ENCODE peak calls at places on chromosomes 4 and X, in seven cellular contexts. C, P, Y, N, X, I and L are unnamed samples.

GRCh38 chr4:53141308-53141707 is 224.6 kb downstream of the SCFD2 start:
- DNase-seq in N (no peak), C (no peak), Y (no peak), X (no peak), P (no peak), I (no peak), L (no peak)

GRCh38 chrX:43716696-43717095 is 60.6 kb downstream of the MAOA start:
- DNase-seq in Y (no peak), N (no peak), C (no peak), P (no peak), X (no peak), I (no peak), L (no peak)

GRCh38 chr4:88759039-88759631 is 61.5 kb upstream of the NAP1L5 start:
- DNase-seq in N (peak; percentile 13), I (no peak), X (no peak), C (no peak), P (peak; percentile 83), Y (no peak), L (peak; percentile 18)

GRCh38 chr4:40316333-40316781 is 18.8 kb upstream of the CHRNA9 start:
- DNase-seq in I (no peak), X (peak; percentile 90), C (peak; percentile 15), N (no peak), P (peak; percentile 94), Y (peak; percentile 64), L (peak; percentile 91)

GRCh38 chrX:37776283-37776986 is 3.4 kb upstream of the CYBB start:
- DNase-seq in N (no peak), I (no peak), Y (no peak), X (no peak), C (no peak), P (no peak), L (no peak)

GRCh38 chr4:87322754-87323153 is at the start of gene HSD17B13:
- DNase-seq in P (no peak), X (no peak), I (no peak), C (no peak), N (no peak), Y (no peak), L (no peak)

GRCh38 chr4:742096-742741 is 36.6 kb downstream of the PCGF3 start:
- DNase-seq in N (no peak), C (no peak), I (no peak), Y (no peak), X (no peak), P (no peak), L (no peak)

GRCh38 chr4:40046311-40046980 is 10.2 kb upstream of the N4BP2 start:
- DNase-seq in Y (no peak), I (no peak), N (no peak), C (peak; percentile 19), P (peak; percentile 90), X (no peak), L (no peak)

GRCh38 chr4:169105620-169106019 is 95.6 kb upstream of the CBR4 start:
- DNase-seq in P (no peak), C (no peak), I (no peak), N (no peak), Y (no peak), X (no peak), L (no peak)

GRCh38 chr4:98673282-98673644 is 14.9 kb upstream of the TSPAN5 start:
- DNase-seq in Y (no peak), X (no peak), N (no peak), P (no peak), C (no peak), I (no peak), L (no peak)

GRCh38 chrX:80648023-80648422 is 161.7 kb downstream of the BRWD3 start:
- DNase-seq in N (no peak), X (no peak), I (no peak), P (peak; percentile 16), C (no peak), Y (no peak), L (no peak)